ENCODE peak calls at places on chromosomes 3 and 15, in four cellular contexts. W, D, V and K are unnamed samples.

GRCh38 chr3:177498037-177498857 is 301.0 kb upstream of the TBL1XR1 start:
- DNase-seq in W (no peak), D (no peak), V (no peak), K (no peak)

GRCh38 chr3:125266976-125267375 is 54.4 kb upstream of the SLC12A8 start:
- DNase-seq in W (no peak), D (no peak), V (no peak), K (no peak)

GRCh38 chr3:49399467-49399866 is 12.3 kb downstream of the RHOA start:
- DNase-seq in W (no peak), D (no peak), V (no peak), K (no peak)

GRCh38 chr15:93321881-93322282 is 232.9 kb upstream of the RGMA start:
- DNase-seq in W (no peak), D (no peak), V (no peak), K (no peak)

GRCh38 chr3:13193320-13194284 is 120.4 kb upstream of the IQSEC1 start:
- DNase-seq in W (no peak), D (no peak), V (no peak), K (no peak)

GRCh38 chr15:48674876-48675275 is 29.4 kb upstream of the FBN1 start:
- DNase-seq in W (no peak), D (no peak), V (no peak), K (no peak)

GRCh38 chr3:159948423-159949140 is 40.1 kb upstream of the IL12A start:
- DNase-seq in W (no peak), D (no peak), V (no peak), K (no peak)

GRCh38 chr3:172324591-172325203 is 123.6 kb downstream of the GHSR start:
- DNase-seq in W (no peak), D (no peak), V (no peak), K (no peak)

GRCh38 chr15:67063689-67064606 is 1.5 kb upstream of the SMAD3 start:
- DNase-seq in W (no peak), D (no peak), V (peak; percentile 33), K (no peak)

GRCh38 chr3:19947549-19948071 is 713 bp downstream of the RAB5A start:
- DNase-seq in W (no peak), D (no peak), V (no peak), K (peak; percentile 83)

GRCh38 chr3:116939091-116939490 is 229.5 kb downstream of the TUSC7 start:
- DNase-seq in W (no peak), D (no peak), V (no peak), K (no peak)

GRCh38 chr3:196458063-196458462 is 25.8 kb upstream of the UBXN7 start:
- DNase-seq in W (no peak), D (no peak), V (no peak), K (no peak)

GRCh38 chr3:112752092-112752512 is 94.6 kb downstream of the CD200R1L start:
- DNase-seq in W (no peak), D (no peak), V (no peak), K (no peak)

GRCh38 chr3:61669676-61670299 is 108.4 kb downstream of the PTPRG start:
- DNase-seq in W (no peak), D (no peak), V (no peak), K (no peak)

GRCh38 chr3:58993547-58993946 is 56.3 kb downstream of the CFAP20DC start:
- DNase-seq in W (no peak), D (no peak), V (no peak), K (no peak)

GRCh38 chr15:98583758-98584157 is 64.6 kb upstream of the IGF1R start:
- DNase-seq in W (no peak), D (no peak), V (no peak), K (no peak)

GRCh38 chr3:119595639-119596329 is 1.9 kb upstream of the PLA1A start:
- DNase-seq in W (no peak), D (no peak), V (no peak), K (no peak)

GRCh38 chr15:65285291-65286068 is 1.2 kb downstream of the PARP16 start:
- DNase-seq in W (no peak), D (no peak), V (no peak), K (no peak)